ENCODE peak calls at places on chromosome 13, in ten cellular contexts. J is left ventricle myocardium inferior; N is heart left ventricle; G is HepG2; O is adrenal gland; Y is fibroblast of lung; F is mesendoderm; Q is left lung; C is brain microvascular endothelial cell; W is CD8-positive, alpha-beta T cell. U is an unnamed sample.

GRCh38 chr13:74325106-74325505 is 190.9 kb upstream of the KLF12 start:
- DNase-seq in J (no peak), N (no peak), G (peak), O (peak), Y (peak), F (no peak), Q (no peak), C (peak), W (no peak), U (no peak)

GRCh38 chr13:52845334-52845761 is 3.1 kb downstream of the PCDH8 start:
- DNase-seq in J (no peak), N (no peak), G (no peak), O (no peak), Y (no peak), F (peak), Q (no peak), C (no peak), W (no peak), U (no peak)

GRCh38 chr13:24459234-24459633 is 53.3 kb downstream of the PARP4 start:
- DNase-seq in J (no peak), N (no peak), G (no peak), O (no peak), Y (peak), F (no peak), Q (no peak), C (peak), W (no peak), U (no peak)

GRCh38 chr13:101941095-101941777 is 460.6 kb downstream of the FGF14 start:
- DNase-seq in J (no peak), N (no peak), G (no peak), O (no peak), Y (peak), F (no peak), Q (no peak), C (peak), W (no peak), U (no peak)

GRCh38 chr13:43687038-43687437 is 99.7 kb downstream of the ENOX1 start:
- DNase-seq in J (no peak), N (no peak), G (no peak), O (no peak), Y (no peak), F (no peak), Q (no peak), C (no peak), W (no peak), U (no peak)

GRCh38 chr13:109148243-109148642 is 518.8 kb downstream of the MYO16 start:
- DNase-seq in J (no peak), N (no peak), G (no peak), O (no peak), Y (peak), F (no peak), Q (no peak), C (no peak), W (no peak), U (no peak)

GRCh38 chr13:32881792-32882175 is 134.4 kb upstream of the KL start:
- DNase-seq in J (no peak), N (no peak), G (no peak), O (no peak), Y (no peak), F (no peak), Q (no peak), C (no peak), W (no peak), U (peak)

GRCh38 chr13:107843281-107843680 is 372.1 kb downstream of the LIG4 start:
- DNase-seq in J (no peak), N (no peak), G (no peak), O (no peak), Y (no peak), F (peak), Q (no peak), C (no peak), W (no peak), U (no peak)

GRCh38 chr13:70080030-70080429 is 27.6 kb upstream of the ATXN8OS start:
- DNase-seq in J (peak), N (no peak), G (no peak), O (no peak), Y (peak), F (no peak), Q (no peak), C (no peak), W (no peak), U (no peak)

GRCh38 chr13:64871742-64872141 is 2358.4 kb downstream of the PCDH9 start:
- DNase-seq in J (no peak), N (no peak), G (peak), O (no peak), Y (no peak), F (no peak), Q (no peak), C (peak), W (no peak), U (no peak)

GRCh38 chr13:81140675-81141074 is 799.7 kb upstream of the SPRY2 start:
- DNase-seq in J (no peak), N (no peak), G (no peak), O (no peak), Y (no peak), F (peak), Q (no peak), C (no peak), W (no peak), U (no peak)

GRCh38 chr13:90933097-90933826 is 414.2 kb upstream of the MIR17HG start:
- DNase-seq in J (no peak), N (no peak), G (no peak), O (no peak), Y (no peak), F (no peak), Q (no peak), C (no peak), W (no peak), U (no peak)

GRCh38 chr13:42354246-42355117 is 82.5 kb downstream of the AKAP11 start:
- DNase-seq in J (no peak), N (no peak), G (no peak), O (no peak), Y (peak), F (peak), Q (no peak), C (peak), W (no peak), U (peak)

GRCh38 chr13:53075356-53076041 is 46.9 kb downstream of the OLFM4 start:
- DNase-seq in J (no peak), N (no peak), G (no peak), O (no peak), Y (no peak), F (peak), Q (no peak), C (no peak), W (no peak), U (no peak)

GRCh38 chr13:103965506-103966243 is 899.5 kb upstream of the SLC10A2 start:
- DNase-seq in J (no peak), N (no peak), G (no peak), O (no peak), Y (no peak), F (no peak), Q (no peak), C (no peak), W (no peak), U (no peak)

GRCh38 chr13:33188093-33188882 is 97.3 kb downstream of the STARD13 start:
- DNase-seq in J (no peak), N (no peak), G (no peak), O (no peak), Y (peak), F (no peak), Q (no peak), C (no peak), W (no peak), U (no peak)

GRCh38 chr13:64338671-64339070 is 2891.5 kb downstream of the PCDH9 start:
- DNase-seq in J (no peak), N (no peak), G (no peak), O (no peak), Y (no peak), F (no peak), Q (no peak), C (no peak), W (no peak), U (no peak)

GRCh38 chr13:31208554-31209122 is 8.9 kb downstream of the B3GLCT start:
- DNase-seq in J (no peak), N (no peak), G (no peak), O (no peak), Y (no peak), F (no peak), Q (no peak), C (no peak), W (no peak), U (no peak)

GRCh38 chr13:99250977-99251825 is 7.0 kb downstream of the GPR18 start:
- DNase-seq in J (no peak), N (no peak), G (no peak), O (no peak), Y (peak), F (no peak), Q (no peak), C (no peak), W (no peak), U (no peak)

GRCh38 chr13:90201198-90201597 is 1146.3 kb upstream of the MIR17HG start:
- DNase-seq in J (no peak), N (no peak), G (no peak), O (no peak), Y (peak), F (no peak), Q (no peak), C (no peak), W (no peak), U (no peak)

GRCh38 chr13:110542311-110542796 is 19.2 kb downstream of the RAB20 start:
- DNase-seq in J (no peak), N (no peak), G (no peak), O (no peak), Y (no peak), F (no peak), Q (no peak), C (no peak), W (no peak), U (no peak)

GRCh38 chr13:21310220-21310619 is 133.8 kb downstream of the MRPL57 start:
- DNase-seq in J (no peak), N (no peak), G (no peak), O (no peak), Y (peak), F (no peak), Q (no peak), C (no peak), W (no peak), U (peak)

GRCh38 chr13:33490461-33491327 is 205.1 kb upstream of the STARD13 start:
- DNase-seq in J (no peak), N (peak), G (no peak), O (no peak), Y (no peak), F (peak), Q (peak), C (no peak), W (no peak), U (no peak)

GRCh38 chr13:31045621-31046081 is 113.2 kb downstream of the TEX26 start:
- DNase-seq in J (no peak), N (peak), G (peak), O (peak), Y (peak), F (peak), Q (peak), C (peak), W (no peak), U (peak)

GRCh38 chr13:44373601-44374347 is at the start of gene SERP2:
- DNase-seq in J (peak), N (peak), G (no peak), O (peak), Y (peak), F (peak), Q (peak), C (no peak), W (no peak), U (no peak)

GRCh38 chr13:111031531-111031961 is 83.6 kb upstream of the ARHGEF7 start:
- DNase-seq in J (no peak), N (no peak), G (no peak), O (no peak), Y (peak), F (no peak), Q (no peak), C (peak), W (no peak), U (no peak)

GRCh38 chr13:110262494-110262893 is 44.5 kb downstream of the COL4A1 start:
- DNase-seq in J (no peak), N (no peak), G (no peak), O (no peak), Y (no peak), F (no peak), Q (no peak), C (no peak), W (no peak), U (no peak)

GRCh38 chr13:44011036-44011435 is 131.3 kb downstream of the LACC1 start:
- DNase-seq in J (no peak), N (no peak), G (no peak), O (peak), Y (peak), F (no peak), Q (no peak), C (peak), W (no peak), U (no peak)

GRCh38 chr13:80259159-80259558 is 81.8 kb downstream of the SPRY2 start:
- DNase-seq in J (no peak), N (no peak), G (no peak), O (no peak), Y (no peak), F (no peak), Q (no peak), C (no peak), W (no peak), U (no peak)

GRCh38 chr13:29845440-29846056 is 4.9 kb downstream of the UBL3 start:
- DNase-seq in J (no peak), N (no peak), G (no peak), O (no peak), Y (peak), F (no peak), Q (no peak), C (no peak), W (no peak), U (no peak)

GRCh38 chr13:25453966-25454365 is 82.2 kb downstream of the ATP8A2 start:
- DNase-seq in J (no peak), N (no peak), G (no peak), O (no peak), Y (no peak), F (no peak), Q (no peak), C (no peak), W (no peak), U (no peak)

GRCh38 chr13:41917641-41918040 is 43.3 kb downstream of the VWA8 start:
- DNase-seq in J (no peak), N (no peak), G (no peak), O (no peak), Y (peak), F (no peak), Q (no peak), C (peak), W (no peak), U (no peak)

GRCh38 chr13:103351035-103351828 is 285.0 kb upstream of the SLC10A2 start:
- DNase-seq in J (peak), N (no peak), G (no peak), O (no peak), Y (peak), F (peak), Q (no peak), C (peak), W (no peak), U (no peak)

GRCh38 chr13:27132538-27132937 is 39.1 kb downstream of the USP12 start:
- DNase-seq in J (no peak), N (no peak), G (no peak), O (no peak), Y (no peak), F (no peak), Q (no peak), C (no peak), W (no peak), U (no peak)

GRCh38 chr13:26062853-26063444 is 11.1 kb upstream of the SHISA2 start:
- DNase-seq in J (no peak), N (no peak), G (peak), O (peak), Y (peak), F (peak), Q (no peak), C (peak), W (no peak), U (no peak)

GRCh38 chr13:21528616-21529015 is 69.5 kb upstream of the ZDHHC20 start:
- DNase-seq in J (no peak), N (no peak), G (no peak), O (no peak), Y (peak), F (no peak), Q (no peak), C (peak), W (no peak), U (no peak)

GRCh38 chr13:77422724-77423123 is 95.8 kb upstream of the MYCBP2 start:
- DNase-seq in J (no peak), N (no peak), G (no peak), O (no peak), Y (no peak), F (no peak), Q (no peak), C (no peak), W (no peak), U (no peak)

GRCh38 chr13:30074955-30075614 is 224.7 kb upstream of the UBL3 start:
- DNase-seq in J (no peak), N (no peak), G (no peak), O (no peak), Y (no peak), F (no peak), Q (no peak), C (no peak), W (no peak), U (no peak)

GRCh38 chr13:34419025-34419424 is 523.0 kb upstream of the NBEA start:
- DNase-seq in J (no peak), N (no peak), G (no peak), O (no peak), Y (no peak), F (no peak), Q (no peak), C (no peak), W (no peak), U (no peak)

GRCh38 chr13:113401452-113402415 is 37.8 kb upstream of the GRTP1 start:
- DNase-seq in J (no peak), N (peak), G (no peak), O (no peak), Y (no peak), F (no peak), Q (peak), C (no peak), W (no peak), U (no peak)
- H3K27ac ChIP-seq in J (peak), N (peak), G (no peak), O (no peak), Y (no peak), F (no peak), Q (no peak), C (no peak), W (no peak), U (no peak)

GRCh38 chr13:112743451-112744305 is 53.8 kb downstream of the ATP11A start:
- DNase-seq in J (no peak), N (no peak), G (no peak), O (no peak), Y (no peak), F (no peak), Q (no peak), C (no peak), W (no peak), U (no peak)
- H3K27ac ChIP-seq in J (peak), N (peak), G (no peak), O (no peak), Y (no peak), F (no peak), Q (no peak), C (no peak), W (no peak), U (no peak)

GRCh38 chr13:48431431-48431830 is 18.5 kb upstream of the LPAR6 start:
- DNase-seq in J (no peak), N (no peak), G (peak), O (no peak), Y (peak), F (no peak), Q (no peak), C (no peak), W (no peak), U (no peak)
- H3K27ac ChIP-seq in J (peak), N (peak), G (peak), O (no peak), Y (no peak), F (no peak), Q (no peak), C (peak), W (no peak), U (no peak)

DNA sequence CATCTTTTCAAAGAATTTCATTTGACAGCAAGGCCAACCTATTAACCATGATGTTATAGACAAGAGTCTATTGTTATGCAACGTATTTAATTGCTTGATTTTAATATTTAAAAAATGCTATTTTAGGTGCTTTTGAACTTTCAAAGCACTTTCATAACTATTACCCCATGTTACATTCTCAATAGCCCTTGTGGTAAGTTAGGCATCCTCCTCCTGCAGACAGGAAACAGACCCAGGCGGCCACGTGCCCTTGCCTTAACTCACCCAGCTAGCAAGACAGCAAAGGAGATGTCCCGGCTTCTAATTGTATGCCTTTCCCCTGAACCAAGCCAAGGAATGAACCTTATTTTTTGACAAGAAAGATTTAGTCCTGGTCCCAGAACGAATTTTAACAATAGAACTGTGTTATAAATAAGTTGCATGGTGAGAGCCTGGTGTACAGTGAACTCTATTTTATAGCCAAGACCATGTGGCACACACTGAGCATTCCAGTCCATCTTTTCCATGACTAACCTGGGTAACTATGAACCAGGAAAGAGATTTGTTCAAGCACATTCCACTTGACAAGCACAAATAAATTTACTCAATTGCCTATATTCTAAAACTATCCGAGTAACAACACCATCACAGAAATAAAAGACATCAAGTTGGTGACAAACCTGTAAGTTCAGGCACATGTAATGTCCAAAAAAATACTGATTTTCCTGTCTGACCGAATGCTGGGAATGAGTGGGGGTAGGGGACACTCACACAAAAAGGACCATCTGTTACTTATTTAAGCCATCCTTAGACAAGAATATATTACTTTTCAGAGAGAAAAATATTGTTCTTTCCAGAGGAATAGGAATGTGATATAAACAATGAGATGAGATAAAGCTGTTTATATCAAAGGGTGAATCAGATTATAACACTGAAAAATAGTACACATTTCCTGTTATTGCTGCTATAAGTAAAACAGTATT is 163.0 kb downstream of the EFNB2 start:
- DNase-seq in J (no peak), N (no peak), G (no peak), O (no peak), Y (peak), F (no peak), Q (no peak), C (peak), W (no peak), U (no peak)
- H3K27ac ChIP-seq in J (no peak), N (peak), G (no peak), O (no peak), Y (no peak), F (no peak), Q (no peak), C (peak), W (no peak), U (no peak)

DNA sequence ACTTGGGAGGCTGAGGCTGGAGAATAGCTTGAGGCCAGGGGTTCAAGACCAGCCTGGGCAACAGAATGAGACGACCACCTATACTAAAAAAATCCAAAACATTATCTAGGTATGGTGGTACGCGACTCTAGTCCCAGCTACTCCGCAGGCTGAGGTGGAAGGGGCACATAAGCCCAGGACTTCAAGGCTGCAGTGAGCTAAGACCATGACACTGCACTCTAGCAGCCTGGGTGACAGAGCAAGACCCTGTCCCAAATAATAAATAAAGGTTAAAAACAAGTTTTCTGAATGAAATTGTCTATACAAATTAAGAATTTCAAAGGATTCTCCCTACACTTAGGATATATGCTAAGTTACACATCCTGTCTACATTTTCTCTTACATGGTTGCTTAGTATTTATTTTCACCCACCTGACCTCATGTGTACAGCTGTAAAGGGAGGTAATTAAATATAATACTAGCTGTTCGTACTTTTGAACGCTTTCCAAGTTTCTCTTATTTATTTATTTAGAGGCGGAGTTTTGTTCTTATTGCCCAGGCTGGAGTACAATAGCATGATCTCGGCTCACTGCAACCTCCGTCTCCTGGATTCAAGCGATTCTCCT is 1.6 kb downstream of the SLC25A30 start:
- DNase-seq in J (no peak), N (no peak), G (no peak), O (no peak), Y (no peak), F (no peak), Q (no peak), C (no peak), W (no peak), U (no peak)
- H3K27ac ChIP-seq in J (peak), N (peak), G (peak), O (no peak), Y (peak), F (no peak), Q (peak), C (no peak), W (peak), U (peak)

GRCh38 chr13:50509771-50510441 is 333.6 kb downstream of the DLEU7 start:
- DNase-seq in J (no peak), N (no peak), G (no peak), O (no peak), Y (peak), F (peak), Q (no peak), C (peak), W (no peak), U (no peak)

GRCh38 chr13:50514249-50514648 is 329.2 kb downstream of the DLEU7 start:
- DNase-seq in J (no peak), N (no peak), G (no peak), O (no peak), Y (no peak), F (no peak), Q (no peak), C (no peak), W (no peak), U (no peak)

GRCh38 chr13:50511877-50512332 is 331.6 kb downstream of the DLEU7 start:
- DNase-seq in J (no peak), N (no peak), G (peak), O (no peak), Y (no peak), F (no peak), Q (no peak), C (no peak), W (no peak), U (no peak)

GRCh38 chr13:50512602-50513527 is 330.6 kb downstream of the DLEU7 start:
- DNase-seq in J (peak), N (peak), G (peak), O (peak), Y (peak), F (no peak), Q (peak), C (peak), W (peak), U (no peak)

GRCh38 chr13:50513528-50513863 is 330.0 kb downstream of the DLEU7 start:
- DNase-seq in J (no peak), N (no peak), G (no peak), O (no peak), Y (no peak), F (no peak), Q (no peak), C (no peak), W (no peak), U (no peak)
- H3K27ac ChIP-seq in J (peak), N (peak), G (peak), O (no peak), Y (no peak), F (no peak), Q (peak), C (no peak), W (no peak), U (no peak)

U was measured in epithelial cell of prostate.